ENCODE peak calls at places on chromosomes 13 and 19, in seven cellular contexts. J is tibial nerve, A is left ventricle myocardium inferior, T is mammary epithelial cell, Q is K562, H is heart left ventricle, D is neuronal stem cell. K is an unnamed sample.

GRCh38 chr13:48858523-48858922 is 117.2 kb upstream of the FNDC3A start:
- DNase-seq in Q (no peak), J (no peak), D (no peak), H (no peak), A (no peak), T (no peak), K (no peak)

GRCh38 chr13:31441804-31442487 is 242.2 kb downstream of the B3GLCT start:
- DNase-seq in Q (no peak), D (no peak), H (peak), J (no peak), T (no peak), A (peak), K (no peak)

GRCh38 chr13:96996097-96996496 is 1.8 kb upstream of the OXGR1 start:
- DNase-seq in A (no peak), Q (no peak), J (no peak), T (no peak), D (no peak), H (no peak), K (no peak)

GRCh38 chr13:30647420-30647819 is 29.7 kb downstream of the USPL1 start:
- DNase-seq in A (no peak), Q (no peak), H (no peak), J (no peak), D (no peak), T (no peak), K (no peak)

GRCh38 chr13:110131424-110131823 is 175.5 kb downstream of the COL4A1 start:
- DNase-seq in D (no peak), A (no peak), J (no peak), T (no peak), Q (no peak), H (no peak), K (no peak)

GRCh38 chr19:4049432-4049831 is 17.3 kb downstream of the ZBTB7A start:
- DNase-seq in J (no peak), D (no peak), Q (no peak), H (peak), A (peak), T (no peak), K (no peak)

GRCh38 chr19:289651-290538 is 1.3 kb downstream of the PLPP2 start:
- DNase-seq in H (no peak), J (no peak), A (no peak), D (no peak), Q (peak), T (peak), K (no peak)

GRCh38 chr13:79782541-79783216 is 301.7 kb downstream of the NDFIP2 start:
- DNase-seq in Q (no peak), A (peak), T (peak), D (peak), H (peak), J (peak), K (no peak)

GRCh38 chr19:7852851-7853759 is 21.1 kb downstream of the PRR36 start:
- DNase-seq in H (peak), Q (peak), J (no peak), T (peak), D (peak), A (peak), K (no peak)

GRCh38 chr19:19034204-19034624 is 811 bp downstream of the ARMC6 start:
- DNase-seq in T (peak), A (no peak), H (no peak), J (no peak), D (peak), Q (peak), K (no peak)

GRCh38 chr13:52746141-52746540 is 6.5 kb upstream of the CNMD start:
- DNase-seq in H (no peak), A (no peak), J (no peak), T (no peak), D (no peak), Q (no peak), K (no peak)

GRCh38 chr13:39631307-39631706 is 24.2 kb upstream of the COG6 start:
- DNase-seq in Q (no peak), T (no peak), D (no peak), J (no peak), A (no peak), H (no peak), K (no peak)

GRCh38 chr19:51719251-51719901 is 4.4 kb downstream of the HAS1 start:
- DNase-seq in H (no peak), Q (no peak), A (no peak), J (no peak), D (no peak), T (no peak), K (no peak)

GRCh38 chr13:98300956-98301641 is 124.0 kb upstream of the RNF113B start:
- DNase-seq in H (no peak), J (no peak), D (no peak), A (no peak), T (peak), Q (no peak), K (no peak)

GRCh38 chr13:91704398-91704797 is 306.0 kb downstream of the GPC5 start:
- DNase-seq in J (no peak), D (no peak), H (no peak), A (no peak), T (no peak), Q (no peak), K (no peak)

GRCh38 chr19:7471696-7472620 is 16.9 kb downstream of the PEX11G start:
- DNase-seq in D (no peak), A (no peak), J (no peak), Q (no peak), T (no peak), H (no peak), K (no peak)

GRCh38 chr13:92656103-92656502 is 570.5 kb upstream of the GPC6 start:
- DNase-seq in J (no peak), D (no peak), T (no peak), Q (no peak), H (no peak), A (no peak), K (no peak)

GRCh38 chr19:54464624-54465266 is 1.2 kb upstream of the LENG9 start:
- DNase-seq in J (peak), Q (peak), H (peak), D (peak), T (peak), A (peak), K (peak)

GRCh38 chr19:16227837-16228636 is 30.3 kb downstream of the AP1M1 start:
- DNase-seq in Q (no peak), H (no peak), D (no peak), J (peak), T (no peak), A (no peak), K (no peak)

GRCh38 chr19:15583346-15583745 is 31.7 kb upstream of the CYP4F8 start:
- DNase-seq in H (no peak), T (no peak), A (no peak), Q (no peak), J (no peak), D (no peak), K (no peak)

GRCh38 chr19:16066611-16067104 is 9.6 kb upstream of the TPM4 start:
- DNase-seq in T (peak), J (no peak), D (no peak), H (peak), Q (peak), A (no peak), K (no peak)

GRCh38 chr13:29548722-29549446 is 46.6 kb downstream of the SLC7A1 start:
- DNase-seq in J (no peak), Q (no peak), T (no peak), A (no peak), H (no peak), D (no peak), K (no peak)

GRCh38 chr19:9040131-9040530 is 29.9 kb upstream of the MUC16 start:
- DNase-seq in A (no peak), H (no peak), T (peak), J (no peak), D (no peak), Q (no peak), K (no peak)

GRCh38 chr13:20580257-20580656 is 13.3 kb downstream of the IFT88 start:
- DNase-seq in D (no peak), T (no peak), J (no peak), Q (no peak), H (no peak), A (no peak), K (no peak)

GRCh38 chr19:18450934-18451836 is 13.3 kb upstream of the ISYNA1 start:
- DNase-seq in J (peak), A (peak), H (peak), Q (peak), T (no peak), D (peak), K (peak)

GRCh38 chr13:98509271-98510155 is 67.4 kb downstream of the STK24 start:
- DNase-seq in Q (peak), H (no peak), A (peak), D (no peak), T (peak), J (no peak), K (no peak)

GRCh38 chr19:11710313-11710712 is 28.4 kb downstream of the ZNF823 start:
- DNase-seq in A (no peak), J (no peak), H (no peak), Q (no peak), D (no peak), T (no peak), K (no peak)

GRCh38 chr13:32883501-32883900 is 132.7 kb upstream of the KL start:
- DNase-seq in J (no peak), A (no peak), D (no peak), T (no peak), Q (no peak), H (no peak), K (no peak)

GRCh38 chr19:14686411-14686810 is 3.4 kb upstream of the ZNF333 start:
- DNase-seq in T (peak), D (no peak), J (no peak), A (no peak), Q (no peak), H (no peak), K (no peak)

GRCh38 chr19:9903341-9903740 is 33.0 kb downstream of the OLFM2 start:
- DNase-seq in D (no peak), H (no peak), A (no peak), Q (no peak), T (no peak), J (no peak), K (no peak)

GRCh38 chr19:328025-328505 is 16.5 kb downstream of the MIER2 start:
- DNase-seq in D (no peak), T (no peak), A (no peak), H (no peak), J (no peak), Q (no peak), K (no peak)

GRCh38 chr19:10551698-10552301 is 8.1 kb downstream of the ATG4D start:
- DNase-seq in D (no peak), H (no peak), J (no peak), T (peak), A (no peak), Q (no peak), K (no peak)

GRCh38 chr13:23159205-23159586 is 21.6 kb upstream of the SGCG start:
- DNase-seq in J (no peak), A (peak), H (no peak), Q (no peak), D (peak), T (no peak), K (no peak)

GRCh38 chr13:30091035-30091434 is 216.3 kb downstream of the KATNAL1 start:
- DNase-seq in D (no peak), H (no peak), Q (no peak), T (no peak), J (no peak), A (no peak), K (no peak)

GRCh38 chr19:3154957-3155736 is 19.3 kb downstream of the GNA15 start:
- DNase-seq in D (no peak), A (peak), Q (peak), H (peak), T (peak), J (no peak), K (no peak)

GRCh38 chr13:114038211-114038613 is 64.3 kb upstream of the C13orf46 start:
- DNase-seq in J (no peak), D (no peak), Q (no peak), T (no peak), H (no peak), A (peak), K (no peak)
- H3K27ac ChIP-seq in J (peak), D (no peak), Q (no peak), T (no peak), H (no peak), A (peak), K (no peak)

GRCh38 chr13:111597041-111598017 is 276.9 kb downstream of the TEX29 start:
- DNase-seq in H (no peak), J (no peak), D (no peak), A (no peak), Q (no peak), T (no peak), K (no peak)
- H3K27ac ChIP-seq in H (no peak), J (no peak), D (no peak), A (no peak), Q (no peak), T (no peak), K (no peak)

GRCh38 chr13:38415233-38415632 is 65.6 kb downstream of the UFM1 start:
- DNase-seq in J (no peak), Q (no peak), H (peak), T (peak), A (no peak), D (no peak), K (no peak)
- H3K27ac ChIP-seq in J (no peak), Q (no peak), H (no peak), T (no peak), A (peak), D (no peak), K (no peak)

DNA sequence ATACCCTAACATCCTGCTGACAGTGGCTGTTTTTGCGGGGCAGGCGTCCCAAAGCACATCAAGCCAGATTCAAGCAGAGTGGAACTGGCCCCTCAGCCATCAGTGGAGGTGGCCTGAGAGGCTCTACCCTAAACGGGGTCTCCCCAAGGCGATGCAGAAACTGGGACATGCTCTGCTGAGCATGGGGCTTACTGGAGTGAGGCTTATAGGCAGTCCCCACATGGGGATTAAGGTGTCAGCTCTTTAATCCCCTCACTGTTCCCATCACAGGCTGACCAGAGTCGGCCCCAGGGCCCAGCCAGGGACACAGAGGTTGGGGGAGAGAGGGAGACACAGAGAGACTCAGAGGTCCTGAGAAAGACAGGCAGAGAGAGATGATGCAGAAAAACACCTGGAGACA is 17.0 kb downstream of the CYP2F1 start:
- DNase-seq in J (no peak), T (no peak), D (no peak), A (no peak), Q (no peak), H (no peak), K (no peak)
- H3K27ac ChIP-seq in J (no peak), T (no peak), D (no peak), A (no peak), Q (no peak), H (no peak), K (no peak)

GRCh38 chr19:34317311-34317927 is 47.6 kb upstream of the GPI start:
- DNase-seq in T (peak), J (no peak), A (no peak), Q (peak), D (no peak), H (peak), K (no peak)

GRCh38 chr19:34319230-34319585 is 45.8 kb upstream of the GPI start:
- DNase-seq in T (peak), D (no peak), Q (no peak), J (no peak), H (no peak), A (no peak), K (no peak)

GRCh38 chr19:34321735-34322134 is 43.3 kb upstream of the GPI start:
- DNase-seq in Q (no peak), T (no peak), J (no peak), D (no peak), A (no peak), H (no peak), K (no peak)

GRCh38 chr19:34320277-34320676 is 44.7 kb upstream of the GPI start:
- DNase-seq in H (no peak), A (no peak), D (no peak), T (no peak), J (no peak), Q (no peak), K (no peak)

GRCh38 chr19:34319785-34320184 is 45.2 kb upstream of the GPI start:
- DNase-seq in A (no peak), J (no peak), Q (peak), T (peak), H (no peak), D (no peak), K (no peak)
- H3K27ac ChIP-seq in A (peak), J (peak), Q (peak), T (no peak), H (no peak), D (no peak), K (peak)

GRCh38 chr19:45323671-45324081 is 1.0 kb upstream of the CKM start:
- DNase-seq in D (no peak), A (peak), Q (no peak), T (no peak), J (no peak), H (peak), K (no peak)
- H3K27ac ChIP-seq in D (no peak), A (peak), Q (no peak), T (no peak), J (no peak), H (peak), K (no peak)